ENCODE peak calls at places on chromosomes 2 and 18, in four cellular contexts. One of them, this sample, is unnamed. For H3K27me3, the result is how much of the 10 kb centered on the place peaks cover.

GRCh38 chr2:120847700-120848321 is 112.1 kb downstream of the GLI2 start:
- ATAC-seq in right lobe of liver: no peak
- ATAC-seq in heart left ventricle: no peak
- ATAC-seq in upper lobe of left lung: no peak
- ATAC-seq in this sample: no peak

GRCh38 chr18:13035249-13035914 is 44.2 kb downstream of the CEP192 start:
- ATAC-seq in right lobe of liver: no peak
- ATAC-seq in heart left ventricle: no peak
- ATAC-seq in upper lobe of left lung: no peak
- ATAC-seq in this sample: no peak

GRCh38 chr2:46971914-46972313 is 56.3 kb upstream of the MCFD2 start:
- ATAC-seq in right lobe of liver: no peak
- ATAC-seq in heart left ventricle: no peak
- ATAC-seq in upper lobe of left lung: no peak
- ATAC-seq in this sample: no peak

GRCh38 chr2:218313356-218313755 is 21.1 kb upstream of the TMBIM1 start:
- ATAC-seq in right lobe of liver: peak
- ATAC-seq in heart left ventricle: no peak
- ATAC-seq in upper lobe of left lung: no peak
- ATAC-seq in this sample: no peak

GRCh38 chr2:146547236-146547635 is 1297.6 kb upstream of the ACVR2A start:
- ATAC-seq in right lobe of liver: no peak
- ATAC-seq in heart left ventricle: no peak
- ATAC-seq in upper lobe of left lung: no peak
- ATAC-seq in this sample: no peak

GRCh38 chr18:25123438-25124225 is 228.3 kb downstream of the ZNF521 start:
- ATAC-seq in right lobe of liver: no peak
- ATAC-seq in heart left ventricle: no peak
- ATAC-seq in upper lobe of left lung: no peak
- ATAC-seq in this sample: no peak

GRCh38 chr2:60299179-60299578 is 254.3 kb downstream of the BCL11A start:
- ATAC-seq in right lobe of liver: no peak
- ATAC-seq in heart left ventricle: no peak
- ATAC-seq in upper lobe of left lung: no peak
- ATAC-seq in this sample: no peak

GRCh38 chr2:174461221-174461620 is 25.6 kb downstream of the GPR155 start:
- ATAC-seq in right lobe of liver: no peak
- ATAC-seq in heart left ventricle: no peak
- ATAC-seq in upper lobe of left lung: no peak
- ATAC-seq in this sample: no peak

GRCh38 chr2:101435011-101435862 is 39.7 kb downstream of the RFX8 start:
- ATAC-seq in right lobe of liver: no peak
- ATAC-seq in heart left ventricle: peak
- ATAC-seq in upper lobe of left lung: no peak
- ATAC-seq in this sample: no peak

GRCh38 chr18:79399275-79400081 is 3.7 kb downstream of the NFATC1 start:
- ATAC-seq in right lobe of liver: peak
- ATAC-seq in heart left ventricle: no peak
- ATAC-seq in upper lobe of left lung: no peak
- ATAC-seq in this sample: no peak

GRCh38 chr2:152743004-152743403 is 24.6 kb downstream of the ARL6IP6 start:
- ATAC-seq in right lobe of liver: peak
- ATAC-seq in heart left ventricle: no peak
- ATAC-seq in upper lobe of left lung: no peak
- ATAC-seq in this sample: no peak

GRCh38 chr2:100919316-100919715 is 82.8 kb upstream of the RPL31 start:
- ATAC-seq in right lobe of liver: no peak
- ATAC-seq in heart left ventricle: no peak
- ATAC-seq in upper lobe of left lung: no peak
- ATAC-seq in this sample: no peak

GRCh38 chr2:171514908-171515582 is 7.2 kb upstream of the CYBRD1 start:
- ATAC-seq in right lobe of liver: no peak
- ATAC-seq in heart left ventricle: no peak
- ATAC-seq in upper lobe of left lung: no peak
- ATAC-seq in this sample: no peak

GRCh38 chr2:128752691-128753263 is 434.1 kb upstream of the HS6ST1 start:
- ATAC-seq in right lobe of liver: peak
- ATAC-seq in heart left ventricle: no peak
- ATAC-seq in upper lobe of left lung: no peak
- ATAC-seq in this sample: no peak
- H3K4me3 ChIP-seq in right lobe of liver: no peak
- H3K4me3 ChIP-seq in heart left ventricle: no peak
- H3K4me3 ChIP-seq in upper lobe of left lung: no peak
- H3K4me3 ChIP-seq in this sample: no peak

DNA sequence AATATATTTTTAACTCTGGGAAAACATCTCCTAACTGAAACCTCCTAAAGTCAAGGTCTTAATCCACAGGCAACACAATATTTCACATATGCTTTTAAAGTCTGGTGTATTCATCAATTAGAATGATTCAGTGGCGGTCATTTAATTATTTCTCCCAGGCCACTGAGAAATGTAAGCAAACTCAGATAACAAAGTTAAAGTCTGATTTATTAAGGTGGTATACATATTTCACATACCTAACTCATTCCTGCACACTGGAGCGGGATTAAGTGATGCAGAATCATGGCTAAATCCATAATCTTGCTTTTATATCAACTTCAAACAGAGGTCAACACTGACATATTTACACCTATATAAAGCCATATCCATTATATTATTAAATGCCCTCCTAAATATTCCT is 43.7 kb downstream of the FRZB start:
- ATAC-seq in right lobe of liver: no peak
- ATAC-seq in heart left ventricle: no peak
- ATAC-seq in upper lobe of left lung: no peak
- ATAC-seq in this sample: no peak
- H3K27me3 ChIP-seq in right lobe of liver: under half
- H3K27me3 ChIP-seq in heart left ventricle: under half
- H3K27me3 ChIP-seq in upper lobe of left lung: under half
- H3K27me3 ChIP-seq in this sample: under half

GRCh38 chr2:197052371-197052770 is 125.9 kb upstream of the PGAP1 start:
- ATAC-seq in right lobe of liver: no peak
- ATAC-seq in heart left ventricle: no peak
- ATAC-seq in upper lobe of left lung: no peak
- ATAC-seq in this sample: no peak
- TF ChIP-seq POLR2A in right lobe of liver: no peak
- TF ChIP-seq POLR2A in heart left ventricle: no peak
- TF ChIP-seq POLR2A in upper lobe of left lung: no peak
- TF ChIP-seq POLR2A in this sample: no peak

DNA sequence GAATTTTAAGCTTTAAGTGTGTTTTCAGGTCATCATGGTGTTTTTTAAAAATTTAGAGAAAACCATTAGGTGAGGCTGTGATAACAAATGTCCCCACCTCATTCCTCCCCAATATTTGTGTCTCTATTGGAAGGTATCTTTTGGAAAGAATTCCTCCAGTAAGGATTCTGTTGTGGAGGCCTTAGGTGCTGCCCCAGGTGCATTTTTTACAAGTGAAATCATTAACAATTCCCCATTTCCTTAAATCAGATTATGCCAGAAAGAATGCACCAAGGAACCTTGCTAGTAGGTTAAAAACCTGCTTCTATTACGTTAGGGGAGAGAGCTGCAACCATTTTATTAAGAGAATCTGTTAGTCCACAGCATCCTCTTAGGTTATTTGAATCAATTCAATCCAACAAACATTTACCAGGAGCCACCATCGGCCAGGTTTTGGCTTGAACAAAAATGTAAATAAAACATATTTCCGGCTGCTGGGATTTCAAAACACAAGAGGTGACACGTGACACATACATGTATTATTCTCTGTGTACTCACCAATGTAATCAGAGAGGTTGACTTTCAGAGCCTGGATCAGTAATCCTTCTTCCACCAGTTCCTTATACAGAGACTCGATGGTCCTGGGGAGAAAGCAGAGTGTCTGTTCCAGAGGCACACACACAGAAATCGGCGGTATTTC is 112.5 kb upstream of the ASB18 start:
- ATAC-seq in right lobe of liver: no peak
- ATAC-seq in heart left ventricle: no peak
- ATAC-seq in upper lobe of left lung: no peak
- ATAC-seq in this sample: no peak
- H3K4me3 ChIP-seq in right lobe of liver: no peak
- H3K4me3 ChIP-seq in heart left ventricle: no peak
- H3K4me3 ChIP-seq in upper lobe of left lung: no peak
- H3K4me3 ChIP-seq in this sample: no peak

GRCh38 chr18:5622905-5623304 is 79.1 kb upstream of the EPB41L3 start:
- ATAC-seq in right lobe of liver: no peak
- ATAC-seq in heart left ventricle: no peak
- ATAC-seq in upper lobe of left lung: no peak
- ATAC-seq in this sample: no peak
- H3K27me3 ChIP-seq in right lobe of liver: under half
- H3K27me3 ChIP-seq in heart left ventricle: under half
- H3K27me3 ChIP-seq in upper lobe of left lung: under half
- H3K27me3 ChIP-seq in this sample: under half

GRCh38 chr2:38665854-38666577 is at the start of gene GALM:
- ATAC-seq in right lobe of liver: peak
- ATAC-seq in heart left ventricle: peak
- ATAC-seq in upper lobe of left lung: peak
- ATAC-seq in this sample: peak
- TF ChIP-seq POLR2A in right lobe of liver: peak
- TF ChIP-seq POLR2A in heart left ventricle: no peak
- TF ChIP-seq POLR2A in upper lobe of left lung: no peak
- TF ChIP-seq POLR2A in this sample: no peak

GRCh38 chr2:6866239-6866745 is 585 bp upstream of the CMPK2 start:
- ATAC-seq in right lobe of liver: peak
- ATAC-seq in heart left ventricle: peak
- ATAC-seq in upper lobe of left lung: peak
- ATAC-seq in this sample: no peak

GRCh38 chr2:6863792-6864191 is 1.9 kb downstream of the CMPK2 start:
- ATAC-seq in right lobe of liver: no peak
- ATAC-seq in heart left ventricle: peak
- ATAC-seq in upper lobe of left lung: no peak
- ATAC-seq in this sample: no peak

GRCh38 chr2:6864938-6865345 is 765 bp downstream of the CMPK2 start:
- ATAC-seq in right lobe of liver: peak
- ATAC-seq in heart left ventricle: no peak
- ATAC-seq in upper lobe of left lung: peak
- ATAC-seq in this sample: no peak

GRCh38 chr2:6865346-6866238 is at the start of gene CMPK2:
- ATAC-seq in right lobe of liver: peak
- ATAC-seq in heart left ventricle: peak
- ATAC-seq in upper lobe of left lung: peak
- ATAC-seq in this sample: peak

DNA sequence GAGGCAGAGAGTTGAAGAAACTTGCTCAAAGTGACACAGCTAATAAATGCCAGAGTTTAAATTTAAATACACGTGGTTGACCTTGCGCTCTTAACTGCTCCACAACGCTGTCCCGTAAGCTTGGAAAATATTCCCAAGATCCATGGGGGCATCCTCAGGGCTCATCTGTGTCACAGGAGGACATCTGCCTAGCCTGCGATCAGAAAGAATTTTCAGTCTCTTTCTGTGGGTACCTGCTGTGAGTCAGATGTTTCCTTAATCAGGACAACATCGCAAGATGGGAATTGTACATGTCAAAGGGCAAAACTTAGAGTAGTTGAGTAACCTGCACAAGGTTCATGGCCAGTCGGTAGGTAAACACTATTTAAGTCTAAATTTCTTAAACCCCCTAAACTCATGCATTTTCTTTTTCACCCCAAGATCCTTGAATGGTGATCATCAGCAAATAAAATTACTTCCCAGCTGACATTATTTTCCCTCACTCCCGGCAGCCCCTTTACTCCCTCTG is 1.4 kb downstream of the CMPK2 start:
- ATAC-seq in right lobe of liver: no peak
- ATAC-seq in heart left ventricle: no peak
- ATAC-seq in upper lobe of left lung: no peak
- ATAC-seq in this sample: no peak
- H3K4me3 ChIP-seq in right lobe of liver: no peak
- H3K4me3 ChIP-seq in heart left ventricle: peak
- H3K4me3 ChIP-seq in upper lobe of left lung: no peak
- H3K4me3 ChIP-seq in this sample: peak

DNA sequence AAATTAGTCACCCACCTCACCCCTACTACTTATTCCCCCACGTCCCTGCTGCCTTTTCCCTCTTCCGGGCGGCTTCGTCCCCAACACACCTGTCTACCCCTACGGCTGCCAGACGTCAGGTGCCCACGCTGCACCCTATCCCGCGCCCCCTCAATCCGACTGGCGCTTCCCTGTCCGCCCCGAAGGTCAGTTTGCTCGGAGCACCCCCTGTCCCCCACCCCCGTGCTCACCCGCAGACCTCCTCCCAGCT is 457 bp downstream of the ACVR1C start:
- ATAC-seq in right lobe of liver: peak
- ATAC-seq in heart left ventricle: no peak
- ATAC-seq in upper lobe of left lung: peak
- ATAC-seq in this sample: peak
- H3K27me3 ChIP-seq in right lobe of liver: under half
- H3K27me3 ChIP-seq in heart left ventricle: under half
- H3K27me3 ChIP-seq in upper lobe of left lung: under half
- H3K27me3 ChIP-seq in this sample: under half

This sample was measured in gastroesophageal sphincter.